ENCODE peak calls at places on chromosomes 7 and 10, in eight cellular contexts. S is coronary artery; J is endodermal cell; X is GM23248; D is uterus; M is CD8-positive, alpha-beta memory T cell; N is GM23338; Y is heart left ventricle. A is an unnamed sample.

GRCh38 chr10:48215148-48215982 is 59.1 kb downstream of the FRMPD2 start:
- DNase-seq in S (no peak), J (peak; percentile 90), X (peak; percentile 32), D (no peak), M (no peak), N (peak; percentile 78), Y (no peak), A (peak; percentile 63)

GRCh38 chr10:75640803-75641202 is 209.4 kb downstream of the LRMDA start:
- DNase-seq in S (no peak), J (no peak), X (no peak), D (no peak), M (no peak), N (no peak), Y (no peak), A (no peak)

GRCh38 chr7:4724648-4725013 is 42.5 kb downstream of the FOXK1 start:
- DNase-seq in S (no peak), J (no peak), X (peak; percentile 50), D (peak; percentile 54), M (no peak), N (no peak), Y (no peak), A (no peak)

GRCh38 chr7:99562832-99563231 is 4.4 kb downstream of the ZNF655 start:
- DNase-seq in S (no peak), J (peak; percentile 83), X (peak; percentile 99), D (no peak), M (no peak), N (no peak), Y (no peak), A (no peak)

GRCh38 chr7:89927762-89928161 is 226.5 kb upstream of the STEAP1 start:
- DNase-seq in S (no peak), J (no peak), X (no peak), D (no peak), M (no peak), N (no peak), Y (no peak), A (no peak)

GRCh38 chr10:129110780-129111179 is 356.3 kb upstream of the MGMT start:
- DNase-seq in S (no peak), J (no peak), X (no peak), D (no peak), M (no peak), N (no peak), Y (no peak), A (no peak)

GRCh38 chr7:84912993-84913635 is 273.7 kb downstream of the SEMA3D start:
- DNase-seq in S (no peak), J (peak; percentile 46), X (peak; percentile 25), D (no peak), M (no peak), N (peak; percentile 64), Y (no peak), A (no peak)

GRCh38 chr10:129161184-129161583 is 305.9 kb upstream of the MGMT start:
- DNase-seq in S (no peak), J (peak; percentile 83), X (peak; percentile 3), D (no peak), M (no peak), N (peak; percentile 91), Y (no peak), A (no peak)

GRCh38 chr10:92757066-92757716 is 67.4 kb downstream of the HHEX start:
- DNase-seq in S (peak; percentile 90), J (peak; percentile 81), X (peak; percentile 84), D (peak; percentile 86), M (no peak), N (peak; percentile 55), Y (peak; percentile 88), A (peak; percentile 70)

GRCh38 chr10:8913720-8914119 is 859.2 kb downstream of the GATA3 start:
- DNase-seq in S (no peak), J (no peak), X (no peak), D (no peak), M (no peak), N (no peak), Y (no peak), A (no peak)

GRCh38 chr10:71268247-71268691 is 50.8 kb upstream of the SLC29A3 start:
- DNase-seq in S (no peak), J (peak; percentile 85), X (peak; percentile 77), D (peak; percentile 51), M (no peak), N (peak; percentile 64), Y (peak; percentile 67), A (peak; percentile 54)

GRCh38 chr7:107069457-107069856 is 25.0 kb downstream of the PRKAR2B start:
- DNase-seq in S (no peak), J (no peak), X (no peak), D (no peak), M (no peak), N (no peak), Y (no peak), A (peak; percentile 50)

GRCh38 chr7:139931190-139932007 is 102.3 kb downstream of the TBXAS1 start:
- DNase-seq in S (no peak), J (no peak), X (no peak), D (no peak), M (no peak), N (no peak), Y (no peak), A (no peak)

GRCh38 chr7:136998495-136998894 is 130.0 kb downstream of the CHRM2 start:
- DNase-seq in S (no peak), J (no peak), X (peak; percentile 44), D (no peak), M (no peak), N (no peak), Y (no peak), A (no peak)

GRCh38 chr7:5425507-5426225 is 2.0 kb upstream of the TNRC18 start:
- DNase-seq in S (peak; percentile 84), J (peak; percentile 89), X (peak; percentile 94), D (peak; percentile 81), M (no peak), N (peak; percentile 95), Y (peak; percentile 78), A (peak; percentile 94)

GRCh38 chr7:29878081-29878688 is 71.9 kb downstream of the WIPF3 start:
- DNase-seq in S (no peak), J (no peak), X (peak; percentile 67), D (no peak), M (peak; percentile 9), N (peak; percentile 43), Y (no peak), A (peak; percentile 55)

GRCh38 chr7:150784954-150785353 is 15.2 kb downstream of the TMEM176B start:
- DNase-seq in S (no peak), J (no peak), X (no peak), D (no peak), M (no peak), N (no peak), Y (peak; percentile 45), A (peak; percentile 44)

GRCh38 chr7:124031919-124032318 is 948 bp downstream of the TMEM229A start:
- DNase-seq in S (no peak), J (peak; percentile 76), X (no peak), D (no peak), M (no peak), N (no peak), Y (no peak), A (peak; percentile 28)

GRCh38 chr10:44939691-44940401 is 19.8 kb upstream of the RASSF4 start:
- DNase-seq in S (no peak), J (no peak), X (no peak), D (no peak), M (no peak), N (no peak), Y (no peak), A (no peak)

GRCh38 chr7:23347682-23348180 is 48.6 kb downstream of the MALSU1 start:
- DNase-seq in S (no peak), J (no peak), X (peak; percentile 93), D (no peak), M (no peak), N (no peak), Y (no peak), A (no peak)

GRCh38 chr7:117143066-117143465 is 179.8 kb downstream of the WNT2 start:
- DNase-seq in S (no peak), J (no peak), X (no peak), D (no peak), M (no peak), N (no peak), Y (no peak), A (no peak)

GRCh38 chr7:51269911-51270310 is 46.7 kb downstream of the COBL start:
- DNase-seq in S (no peak), J (no peak), X (no peak), D (no peak), M (no peak), N (no peak), Y (no peak), A (no peak)

GRCh38 chr10:90417466-90418210 is 440.2 kb downstream of the HTR7 start:
- DNase-seq in S (no peak), J (no peak), X (no peak), D (no peak), M (no peak), N (no peak), Y (no peak), A (no peak)

GRCh38 chr10:1487288-1487687 is 250.0 kb downstream of the ADARB2 start:
- DNase-seq in S (peak; percentile 36), J (no peak), X (no peak), D (no peak), M (no peak), N (no peak), Y (no peak), A (no peak)
- H3K27ac ChIP-seq in S (no peak overlapping the region), J (no peak overlapping the region), X (no peak overlapping the region), D (no peak overlapping the region), M (no peak overlapping the region), N (no peak overlapping the region), Y (no peak overlapping the region), A (no peak overlapping the region)

DNA sequence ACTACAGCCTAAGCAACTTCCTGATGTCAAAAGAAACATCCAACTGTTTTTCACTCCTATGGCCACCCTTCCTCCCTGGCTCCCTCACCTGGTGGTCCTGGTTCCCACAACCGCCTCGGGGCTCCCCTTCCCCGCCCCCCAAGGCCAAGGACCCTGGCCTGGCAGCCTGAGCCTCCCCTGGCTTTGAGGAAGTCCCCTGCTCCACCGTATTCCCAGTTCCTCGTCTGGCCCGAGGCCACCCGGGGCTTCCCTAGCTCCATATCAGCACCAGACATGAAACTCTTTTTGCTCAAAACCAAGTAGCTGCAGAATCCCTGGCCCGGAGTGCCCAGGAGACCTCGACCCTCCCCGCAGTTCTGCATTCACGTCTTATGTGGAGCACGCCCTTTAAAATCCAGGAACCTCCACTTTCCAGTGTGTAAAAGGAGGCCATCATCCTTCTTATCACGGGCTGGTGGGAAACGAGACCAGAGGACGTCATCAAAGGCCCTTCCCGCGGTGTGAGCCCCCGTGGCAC is 82.9 kb downstream of the PRKAG2 start:
- DNase-seq in S (no peak), J (no peak), X (no peak), D (no peak), M (no peak), N (no peak), Y (no peak), A (no peak)
- H3K27ac ChIP-seq in S (peak overlapping the region; percentile 52), J (peak overlapping the region; percentile 47), X (no peak overlapping the region), D (no peak overlapping the region), M (no peak overlapping the region), N (no peak overlapping the region), Y (no peak overlapping the region), A (no peak overlapping the region)

GRCh38 chr7:81187768-81188167 is 268.9 kb upstream of the SEMA3C start:
- DNase-seq in S (no peak), J (no peak), X (peak; percentile 30), D (no peak), M (no peak), N (no peak), Y (no peak), A (no peak)
- H3K27ac ChIP-seq in S (no peak overlapping the region), J (no peak overlapping the region), X (no peak overlapping the region), D (no peak overlapping the region), M (no peak overlapping the region), N (no peak overlapping the region), Y (no peak overlapping the region), A (no peak overlapping the region)

DNA sequence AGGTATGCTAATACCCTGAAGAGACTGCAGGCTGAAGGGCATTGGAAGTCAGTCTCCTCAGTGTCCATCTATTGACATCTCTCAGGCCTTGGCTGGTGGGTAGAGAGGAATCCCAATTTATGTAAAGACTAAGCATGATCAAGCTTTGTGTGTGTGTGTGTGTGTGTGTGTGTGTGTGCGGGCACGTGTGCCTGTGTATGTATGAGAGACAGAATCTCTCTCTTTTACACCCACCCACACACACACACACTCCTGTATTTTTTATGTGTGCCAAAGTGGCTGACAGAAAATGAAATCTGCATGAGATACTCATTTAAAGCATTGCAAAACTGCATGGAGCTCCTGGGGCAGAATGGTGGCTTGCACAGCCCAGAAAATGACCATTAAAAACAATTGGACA is 385.2 kb downstream of the KCNMA1 start:
- DNase-seq in S (no peak), J (no peak), X (no peak), D (no peak), M (no peak), N (no peak), Y (no peak), A (no peak)
- H3K27ac ChIP-seq in S (no peak overlapping the region), J (no peak overlapping the region), X (no peak overlapping the region), D (no peak overlapping the region), M (no peak overlapping the region), N (no peak overlapping the region), Y (no peak overlapping the region), A (no peak overlapping the region)